ENCODE peak calls at places on chromosomes 5 and 9, in four cellular contexts. R is ovary; Q is CD4-positive, CD25-positive, alpha-beta regulatory T cell; G is A549. T is an unnamed sample.

GRCh38 chr5:75584641-75585040 is 26.6 kb upstream of the ANKDD1B start:
- DNase-seq in R (no peak), Q (no peak), G (no peak), T (no peak)

GRCh38 chr9:114372971-114373591 is 14.7 kb downstream of the AKNA start:
- DNase-seq in R (peak; percentile 29), Q (peak; percentile 70), G (no peak), T (peak; percentile 54)

GRCh38 chr5:127386557-127386956 is 96.0 kb downstream of the MEGF10 start:
- DNase-seq in R (no peak), Q (no peak), G (no peak), T (no peak)

GRCh38 chr9:76817489-76817888 is 53.3 kb downstream of the PCA3 start:
- DNase-seq in R (no peak), Q (no peak), G (peak; percentile 15), T (no peak)

GRCh38 chr5:170782438-170782837 is 1.1 kb upstream of the GABRP start:
- DNase-seq in R (no peak), Q (no peak), G (no peak), T (no peak)

GRCh38 chr5:103450333-103451061 is 112.1 kb downstream of the NUDT12 start:
- DNase-seq in R (no peak), Q (no peak), G (no peak), T (no peak)

GRCh38 chr5:138274189-138274853 is at the start of gene GFRA3:
- DNase-seq in R (peak; percentile 42), Q (no peak), G (no peak), T (no peak)

GRCh38 chr9:84419203-84419602 is 78.6 kb upstream of the SLC28A3 start:
- DNase-seq in R (no peak), Q (no peak), G (no peak), T (no peak)

GRCh38 chr9:130939405-130939941 is 426 bp upstream of the FIBCD1 start:
- DNase-seq in R (no peak), Q (no peak), G (no peak), T (no peak)

GRCh38 chr9:130938652-130939404 is at the start of gene FIBCD1:
- DNase-seq in R (no peak), Q (no peak), G (peak; percentile 67), T (no peak)

GRCh38 chr9:130937146-130938076 is 1.6 kb downstream of the FIBCD1 start:
- DNase-seq in R (no peak), Q (no peak), G (no peak), T (no peak)

GRCh38 chr9:130936285-130937117 is 2.5 kb downstream of the FIBCD1 start:
- DNase-seq in R (peak; percentile 49), Q (no peak), G (peak; percentile 58), T (no peak)

GRCh38 chr9:130938184-130938651 is 829 bp downstream of the FIBCD1 start:
- DNase-seq in R (no peak), Q (no peak), G (no peak), T (no peak)
- H3K4me3 ChIP-seq in R (no peak overlapping the region), Q (no peak overlapping the region), G (peak overlapping the region; percentile 63), T (peak overlapping the region; percentile 65)

DNA sequence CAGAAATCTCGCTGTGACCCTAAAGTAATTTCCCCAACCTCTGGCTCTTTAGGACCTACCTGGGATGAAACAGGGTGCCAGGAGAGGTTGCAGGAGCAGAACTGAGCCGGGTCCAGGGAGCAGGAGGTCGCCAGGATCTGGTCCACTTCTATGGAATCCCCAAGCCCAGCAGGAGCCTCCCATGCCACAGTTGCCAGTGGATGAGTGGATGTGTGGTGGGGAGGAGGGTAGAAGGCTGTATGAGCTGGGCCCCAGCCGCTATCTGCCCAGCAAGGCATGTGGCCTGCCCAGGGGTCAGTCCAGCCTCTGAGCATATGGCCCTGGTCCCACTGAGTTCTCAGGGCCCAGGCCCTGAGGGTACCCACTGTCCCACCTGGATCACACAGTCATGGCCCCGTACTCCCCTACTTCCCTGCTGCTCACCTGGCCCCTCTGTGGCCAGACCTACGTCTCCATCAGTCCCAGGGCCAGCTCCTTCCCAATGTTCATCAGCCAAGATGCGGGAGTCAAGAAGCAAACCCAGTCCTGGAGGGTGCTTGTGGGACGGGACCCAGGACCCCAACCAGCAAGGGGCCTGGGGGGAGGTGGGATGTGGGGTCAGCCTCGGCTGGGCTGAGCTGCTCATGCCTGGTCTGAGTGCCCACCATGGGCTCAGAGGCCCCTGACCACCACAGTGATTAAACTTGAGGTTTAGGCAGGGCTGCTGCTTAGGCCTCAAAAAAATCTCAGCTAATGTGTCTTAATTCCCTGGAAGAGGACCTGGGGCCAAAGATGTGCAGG is 152.7 kb downstream of the COL23A1 start:
- DNase-seq in R (no peak), Q (no peak), G (no peak), T (no peak)
- H3K9me3 ChIP-seq in R (no peaks in the 10 kb centered on the region), Q (no peaks in the 10 kb centered on the region), G (peaks cover 10% of the 10 kb centered on the region), T (no peaks in the 10 kb centered on the region)

GRCh38 chr5:172846677-172847076 is 12.6 kb downstream of the ERGIC1 start:
- DNase-seq in R (no peak), Q (no peak), G (no peak), T (no peak)
- H3K27ac ChIP-seq in R (no peak overlapping the region), Q (no peak overlapping the region), G (peak overlapping the region; percentile 62), T (peak overlapping the region; percentile 68)

GRCh38 chr5:36297653-36298052 is 4.0 kb downstream of the RANBP3L start:
- DNase-seq in R (no peak), Q (no peak), G (no peak), T (no peak)

GRCh38 chr5:36301858-36302603 is at the start of gene RANBP3L:
- DNase-seq in R (no peak), Q (no peak), G (no peak), T (no peak)

GRCh38 chr5:36298546-36298945 is 3.2 kb downstream of the RANBP3L start:
- DNase-seq in R (no peak), Q (no peak), G (no peak), T (no peak)

GRCh38 chr5:36300927-36301540 is 668 bp downstream of the RANBP3L start:
- DNase-seq in R (no peak), Q (no peak), G (no peak), T (no peak)

DNA sequence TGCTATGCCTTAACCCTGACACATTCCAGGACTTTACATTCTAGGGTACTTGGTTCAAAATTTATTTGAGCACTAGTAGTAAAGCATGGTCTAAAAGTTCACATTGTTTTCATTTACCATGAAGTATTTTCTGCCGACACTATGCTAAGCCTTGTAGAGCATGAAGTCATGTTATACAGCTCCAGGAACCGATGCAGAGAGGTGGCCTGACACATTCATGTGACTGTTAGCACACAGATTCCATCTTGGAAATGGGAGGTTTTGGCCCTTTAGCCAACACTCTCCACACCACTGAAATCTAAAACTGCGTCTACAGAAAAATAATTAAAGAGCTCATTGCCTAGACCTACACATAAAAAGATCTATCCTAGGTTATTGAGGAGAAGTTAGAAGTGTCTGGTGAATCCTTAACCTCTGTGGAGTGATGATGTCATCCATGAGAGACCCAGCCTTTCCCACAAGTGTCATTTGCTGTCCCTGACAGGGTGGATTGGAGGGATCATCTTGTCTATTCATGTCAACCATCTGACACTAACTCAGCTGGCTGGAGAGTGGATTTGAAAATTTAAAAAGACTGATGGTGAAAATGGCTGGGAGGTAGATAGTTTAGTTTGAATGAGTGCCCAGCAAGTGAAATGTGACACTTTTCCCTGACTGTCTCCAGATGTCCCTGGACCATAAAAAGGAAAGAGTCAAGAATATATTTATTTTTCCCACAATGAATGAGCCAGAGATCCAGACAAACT is 1.3 kb downstream of the RANBP3L start:
- DNase-seq in R (no peak), Q (no peak), G (no peak), T (no peak)
- H3K4me3 ChIP-seq in R (no peak overlapping the region), Q (no peak overlapping the region), G (no peak overlapping the region), T (no peak overlapping the region)

GRCh38 chr9:40928803-40929487 is 199.5 kb downstream of the FOXD4L6 start:
- DNase-seq in R (no peak), Q (no peak), G (no peak), T (no peak)
- H3K9me3 ChIP-seq in R (peaks cover 52% of the 10 kb centered on the region), Q (peaks cover 75% of the 10 kb centered on the region), G (peaks cover 75% of the 10 kb centered on the region), T (peaks cover 65% of the 10 kb centered on the region)

DNA sequence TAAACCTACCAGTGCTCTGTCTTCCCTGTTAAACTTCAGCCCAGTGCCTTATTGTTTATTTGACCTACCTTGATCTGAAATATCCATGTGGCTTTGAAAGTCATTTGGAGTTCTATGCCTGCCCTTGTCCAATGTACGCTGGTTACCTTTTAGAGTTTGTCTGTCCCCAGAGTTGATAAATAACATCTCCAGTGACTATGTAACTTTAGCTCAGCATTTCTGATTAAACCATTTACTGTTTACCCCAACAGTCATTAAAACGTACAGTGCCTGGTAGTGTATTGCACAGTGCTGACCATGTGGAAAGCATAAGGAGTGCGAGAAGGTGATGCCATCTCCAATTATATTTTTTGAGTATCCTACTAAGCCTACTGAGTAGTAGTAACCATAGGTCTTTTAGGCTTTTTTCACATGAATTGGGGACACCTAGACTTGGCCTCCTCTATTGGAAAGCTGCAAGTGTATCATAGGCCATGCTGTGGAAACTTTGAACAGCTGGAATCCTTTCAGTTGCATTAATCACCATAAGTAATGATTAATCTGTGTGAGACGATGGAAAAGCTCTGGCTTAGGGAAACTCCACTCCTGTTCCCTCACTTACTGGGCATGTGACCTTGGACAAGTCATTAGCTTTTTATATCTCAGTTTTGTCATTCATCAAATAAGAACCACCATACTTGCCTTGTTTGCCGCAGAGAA is 93.5 kb downstream of the MAST4 start:
- DNase-seq in R (no peak), Q (no peak), G (no peak), T (no peak)
- H3K27ac ChIP-seq in R (no peak overlapping the region), Q (no peak overlapping the region), G (no peak overlapping the region), T (no peak overlapping the region)

DNA sequence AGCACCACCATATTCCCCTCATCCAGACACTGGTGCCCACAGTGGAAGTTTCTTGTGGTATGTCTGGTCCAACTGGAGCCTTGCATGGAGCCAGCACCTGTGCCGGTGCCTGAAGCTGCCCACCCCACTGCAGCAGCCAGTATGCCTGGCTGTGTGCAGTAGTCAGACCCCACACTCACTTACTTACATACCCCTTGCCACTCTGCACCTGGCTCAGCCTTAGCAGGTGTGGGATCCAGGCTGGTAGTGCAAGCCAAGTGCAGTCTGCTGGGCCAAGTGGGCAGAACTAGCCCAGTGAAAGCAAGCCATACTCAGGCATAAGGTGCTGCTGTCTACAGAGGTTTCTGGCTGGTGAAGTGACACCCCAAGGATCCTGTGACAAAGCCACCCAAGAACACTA is 871.4 kb upstream of the C9orf72 start:
- DNase-seq in R (no peak), Q (no peak), G (no peak), T (no peak)
- H3K4me3 ChIP-seq in R (no peak overlapping the region), Q (no peak overlapping the region), G (no peak overlapping the region), T (no peak overlapping the region)

GRCh38 chr9:96762562-96762961 is 15.3 kb downstream of the ZNF510 start:
- DNase-seq in R (no peak), Q (no peak), G (no peak), T (no peak)

GRCh38 chr9:96758845-96759673 is 18.8 kb downstream of the ZNF510 start:
- DNase-seq in R (no peak), Q (no peak), G (no peak), T (no peak)
- H3K9me3 ChIP-seq in R (peaks cover 51% of the 10 kb centered on the region), Q (peaks cover 98% of the 10 kb centered on the region), G (peaks cover 100% of the 10 kb centered on the region), T (peaks cover 99% of the 10 kb centered on the region)

DNA sequence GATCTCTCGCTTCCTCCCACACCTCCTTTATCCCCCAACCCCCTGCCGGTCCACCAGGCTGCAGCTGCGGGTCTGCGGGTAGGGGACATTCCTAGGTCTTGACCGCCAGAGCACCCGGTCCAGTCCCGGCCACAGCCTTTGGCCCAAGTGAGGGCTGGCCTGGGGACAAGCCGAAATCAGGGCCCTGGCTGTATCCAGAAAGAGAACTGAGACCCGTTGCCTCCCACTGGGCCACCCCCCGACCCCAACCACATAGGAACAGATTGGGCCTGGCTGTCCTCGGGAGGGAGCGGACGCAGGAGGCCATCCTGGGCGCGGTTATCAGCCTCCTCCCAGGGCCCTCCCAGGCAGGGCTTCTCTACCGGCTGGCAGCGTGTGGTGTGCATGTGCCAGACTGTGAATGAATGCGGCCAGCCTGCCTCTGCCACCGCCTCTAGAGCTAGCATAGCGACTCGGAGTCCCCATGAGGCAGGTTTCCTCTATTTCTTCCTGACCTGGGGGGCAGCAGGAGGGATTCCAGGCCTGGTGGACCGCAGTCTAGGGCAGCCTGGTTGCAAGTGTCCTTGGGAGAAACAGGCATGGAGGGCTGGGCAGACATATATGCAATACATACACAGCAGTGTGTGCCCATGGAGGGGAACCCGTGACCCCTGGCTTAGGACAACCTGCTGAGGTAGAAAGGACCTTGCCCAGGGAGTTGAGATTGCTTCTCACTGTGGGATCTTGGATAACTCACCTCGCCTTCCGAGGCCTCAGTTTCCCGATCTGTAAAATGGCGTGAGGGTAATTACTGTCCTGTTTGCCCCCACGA is 1.2 kb downstream of the N4BP3 start:
- DNase-seq in R (no peak), Q (no peak), G (no peak), T (no peak)
- H3K27ac ChIP-seq in R (no peak overlapping the region), Q (no peak overlapping the region), G (peak overlapping the region; percentile 87), T (peak overlapping the region; percentile 30)